ENCODE peak calls at places on chromosomes 5 and 9, in seven cellular contexts. F, C, V, X, N, H and D are unnamed samples.

GRCh38 chr5:7886849-7887460 is 18.0 kb downstream of the MTRR start:
- DNase-seq in F (peak; percentile 16), C (peak; percentile 50), V (no peak), X (peak; percentile 39), N (no peak), H (no peak), D (no peak)

GRCh38 chr9:135329571-135330306 is 149.8 kb upstream of the PPP1R26 start:
- DNase-seq in F (no peak), C (no peak), V (no peak), X (no peak), N (no peak), H (peak; percentile 59), D (no peak)

GRCh38 chr9:5578018-5578697 is 50.7 kb upstream of the RIC1 start:
- DNase-seq in F (peak; percentile 12), C (no peak), V (no peak), X (no peak), N (no peak), H (no peak), D (no peak)

GRCh38 chr5:116088062-116088461 is 3.2 kb downstream of the COMMD10 start:
- DNase-seq in F (no peak), C (no peak), V (no peak), X (no peak), N (no peak), H (no peak), D (no peak)

GRCh38 chr9:28212979-28213378 is 639.7 kb upstream of the C9orf72 start:
- DNase-seq in F (peak; percentile 7), C (peak; percentile 55), V (no peak), X (no peak), N (no peak), H (no peak), D (no peak)

GRCh38 chr5:143061161-143061945 is 291.2 kb downstream of the ARHGAP26 start:
- DNase-seq in F (peak; percentile 83), C (peak; percentile 74), V (no peak), X (no peak), N (no peak), H (no peak), D (no peak)

GRCh38 chr9:134637241-134637640 is 4.4 kb upstream of the COL5A1 start:
- DNase-seq in F (no peak), C (no peak), V (no peak), X (no peak), N (no peak), H (no peak), D (no peak)

GRCh38 chr9:92010705-92011536 is 60.9 kb upstream of the ROR2 start:
- DNase-seq in F (no peak), C (no peak), V (no peak), X (no peak), N (no peak), H (no peak), D (no peak)

GRCh38 chr9:125758986-125759811 is 12.0 kb downstream of the PBX3 start:
- DNase-seq in F (no peak), C (no peak), V (no peak), X (no peak), N (no peak), H (no peak), D (no peak)

GRCh38 chr5:82356808-82357671 is 78.9 kb upstream of the RPS23 start:
- DNase-seq in F (peak; percentile 72), C (peak; percentile 80), V (peak; percentile 44), X (peak; percentile 19), N (peak; percentile 76), H (no peak), D (no peak)

GRCh38 chr9:134304712-134305111 is 21.5 kb upstream of the RXRA start:
- DNase-seq in F (no peak), C (no peak), V (peak; percentile 5), X (no peak), N (no peak), H (no peak), D (no peak)

GRCh38 chr5:14405267-14405666 is 176.3 kb upstream of the OTULINL start:
- DNase-seq in F (no peak), C (no peak), V (no peak), X (no peak), N (no peak), H (peak; percentile 37), D (no peak)

DNA sequence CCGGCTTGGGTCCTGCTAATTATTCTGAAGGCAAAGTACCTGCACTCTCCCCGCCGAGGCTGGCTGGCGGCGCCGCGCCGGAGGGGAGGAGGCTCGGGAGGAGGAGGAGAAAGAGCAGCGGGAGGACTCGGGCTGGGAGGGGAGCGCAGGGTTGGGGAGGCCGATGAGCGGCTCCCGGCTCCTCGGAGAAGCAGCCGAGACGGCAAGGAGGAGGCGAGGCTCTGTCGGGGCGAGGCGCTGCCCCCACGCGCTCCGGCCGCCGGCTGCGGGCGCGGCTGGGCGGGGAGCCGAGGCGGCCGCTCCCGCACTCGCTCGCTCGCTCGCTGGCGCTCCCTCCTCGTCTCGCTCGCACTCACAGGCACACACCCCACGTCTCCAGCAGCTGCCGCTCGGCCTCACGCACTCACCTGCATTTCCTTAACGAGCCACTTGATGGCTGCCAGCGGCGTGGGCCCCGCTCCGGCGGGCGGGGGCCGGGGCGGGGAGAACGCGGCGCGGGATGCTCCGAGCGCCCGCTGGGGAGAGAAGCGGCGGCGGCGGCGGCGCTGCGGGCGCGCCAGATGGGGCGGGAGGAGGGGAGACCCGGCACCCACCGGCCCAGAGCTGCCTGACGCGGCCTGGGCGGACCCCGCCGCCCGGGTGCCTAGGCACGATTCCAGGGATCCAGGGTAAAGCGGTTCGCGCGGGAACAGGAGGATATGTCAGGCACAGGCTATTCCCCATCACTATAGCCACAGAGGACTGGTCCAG is at the start of gene PTPRD:
- DNase-seq in F (no peak), C (no peak), V (peak; percentile 75), X (peak; percentile 66), N (no peak), H (peak; percentile 79), D (peak; percentile 14)
- TF ChIP-seq CTCF in F (no peak), C (no peak), V (peak; percentile 34), X (peak; percentile 8), N (no peak), H (no peak), D (peak; percentile 45)

DNA sequence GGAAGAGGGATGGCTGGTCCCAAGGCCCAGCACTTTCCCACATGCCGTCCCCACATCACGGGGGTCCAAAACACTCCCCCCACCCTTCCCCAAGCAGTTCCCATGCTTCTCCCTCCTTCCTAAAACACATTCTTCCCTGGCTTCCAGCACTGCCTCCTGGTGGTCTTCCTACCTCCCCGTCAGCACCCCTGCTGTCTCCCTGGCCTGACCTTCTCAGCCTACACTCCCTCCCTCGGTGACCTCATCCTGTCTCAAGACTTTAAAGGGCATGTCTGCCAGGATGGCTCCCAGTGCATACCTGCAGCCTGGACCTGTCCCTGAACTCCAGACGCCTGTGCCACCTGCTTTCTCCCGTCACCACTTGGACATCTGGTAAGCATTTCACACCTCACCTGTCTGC is 4.3 kb upstream of the NCS1 start:
- DNase-seq in F (no peak), C (no peak), V (no peak), X (no peak), N (no peak), H (no peak), D (no peak)
- TF ChIP-seq CTCF in F (no peak), C (peak; percentile 41), V (no peak), X (no peak), N (no peak), H (no peak), D (no peak)

DNA sequence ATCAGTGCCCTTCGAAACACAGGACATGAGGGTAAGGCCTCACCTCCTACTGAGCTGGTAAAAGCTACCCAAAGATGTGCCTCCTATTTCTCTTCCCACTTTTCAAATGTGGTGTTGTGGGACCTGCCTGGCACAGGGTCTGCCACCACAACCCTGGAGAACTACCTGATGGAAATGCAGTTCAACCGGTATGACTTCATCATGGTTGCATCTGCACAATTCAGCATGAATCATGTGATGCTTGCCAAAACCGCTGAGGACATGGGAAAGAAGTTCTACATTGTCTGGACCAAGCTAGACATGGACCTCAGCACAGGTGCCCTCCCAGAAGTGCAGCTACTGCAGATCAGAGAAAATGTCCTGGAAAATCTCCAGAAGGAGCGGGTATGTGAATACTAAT is 1.9 kb downstream of the IRGM start:
- DNase-seq in F (no peak), C (peak; percentile 4), V (no peak), X (no peak), N (no peak), H (no peak), D (no peak)
- TF ChIP-seq CTCF in F (no peak), C (no peak), V (no peak), X (no peak), N (no peak), H (no peak), D (no peak)

DNA sequence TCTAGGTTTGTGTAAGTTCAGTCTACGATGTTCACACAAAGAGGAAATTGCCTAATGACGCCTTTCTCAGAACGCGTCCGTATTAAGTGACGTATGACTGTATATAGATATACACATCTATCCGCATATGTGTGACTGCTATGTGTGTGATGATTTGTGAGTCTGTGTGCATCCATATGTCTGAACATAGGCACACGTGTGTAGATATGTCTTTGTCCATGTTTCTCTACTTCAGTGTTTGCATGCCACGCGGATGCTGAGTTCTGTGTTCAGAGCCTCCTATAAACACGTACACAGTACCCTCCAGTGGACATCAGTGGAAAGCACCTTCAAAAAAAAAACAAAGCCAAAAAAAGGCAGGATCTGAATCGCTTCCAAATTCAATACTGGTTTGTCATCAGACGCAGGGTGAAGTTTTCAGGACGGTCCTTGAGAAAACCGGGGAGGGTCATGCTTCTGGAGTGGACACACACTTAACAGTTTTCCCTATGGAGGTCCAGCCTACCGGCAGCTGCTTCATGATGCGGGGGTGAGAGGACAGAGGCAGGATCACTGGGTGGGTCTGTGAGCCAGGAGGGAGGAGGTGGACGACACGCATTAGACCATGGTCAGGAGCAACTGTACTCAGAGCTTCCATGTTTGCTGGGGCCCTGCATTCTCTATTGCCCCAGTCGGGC is 29.5 kb upstream of the ALDH1B1 start:
- DNase-seq in F (peak; percentile 63), C (peak; percentile 69), V (peak; percentile 75), X (peak; percentile 55), N (peak; percentile 43), H (no peak), D (no peak)
- TF ChIP-seq CTCF in F (peak; percentile 79), C (peak; percentile 80), V (peak; percentile 85), X (no peak), N (peak; percentile 43), H (no peak), D (peak; percentile 71)